ENCODE peak calls at places on chromosome 9, in ten cellular contexts. O is posterior vena cava; F is cardiac septum; A is COR-L47; U is stimulated activated CD8-positive, alpha-beta memory T cell treated with anti-CD3 and anti-CD28 coated beads, Interleukin-7, amount 100 ng/mL, for 1 hour; M is type B pancreatic cell; K is sigmoid colon; R is ovary; N is iris pigment epithelial cell; Q is IMR-90. D is an unnamed sample.

GRCh38 chr9:86714976-86715375 is 232.3 kb downstream of the GAS1 start:
- DNase-seq in R (no peak), F (no peak), A (no peak), O (no peak), M (no peak), Q (peak), K (no peak), U (no peak), N (peak), D (no peak)

GRCh38 chr9:124766815-124767554 is 4.1 kb downstream of the NR6A1 start:
- DNase-seq in K (no peak), N (no peak), A (no peak), F (no peak), R (no peak), M (no peak), Q (no peak), O (no peak), U (no peak), D (no peak)

GRCh38 chr9:6827370-6827949 is 69.7 kb downstream of the KDM4C start:
- DNase-seq in M (no peak), K (no peak), N (peak), F (no peak), A (peak), R (no peak), O (no peak), U (no peak), Q (peak), D (peak)

GRCh38 chr9:78386746-78387145 is 89.8 kb downstream of the PSAT1 start:
- DNase-seq in N (no peak), M (no peak), R (no peak), O (no peak), U (no peak), A (no peak), K (no peak), F (no peak), Q (peak), D (no peak)

GRCh38 chr9:78163834-78164233 is 72.0 kb upstream of the CEP78 start:
- DNase-seq in A (no peak), F (no peak), M (no peak), Q (no peak), U (no peak), R (no peak), K (no peak), O (no peak), N (no peak), D (no peak)

GRCh38 chr9:116416421-116416820 is 262.8 kb downstream of the PAPPA start:
- DNase-seq in U (no peak), M (no peak), A (no peak), K (no peak), F (no peak), Q (no peak), N (no peak), R (no peak), O (no peak), D (no peak)

GRCh38 chr9:136847065-136847826 is 2.0 kb upstream of the PHPT1 start:
- DNase-seq in K (no peak), F (no peak), N (peak), M (no peak), O (no peak), A (no peak), R (no peak), U (no peak), Q (peak), D (peak)

GRCh38 chr9:135093911-135094584 is 6.6 kb downstream of the OLFM1 start:
- DNase-seq in U (no peak), F (no peak), R (no peak), Q (no peak), K (no peak), M (no peak), N (no peak), A (no peak), O (no peak), D (no peak)

GRCh38 chr9:17349816-17350215 is 215.0 kb downstream of the CNTLN start:
- DNase-seq in N (peak), O (no peak), F (no peak), R (no peak), M (no peak), A (no peak), Q (peak), K (no peak), U (no peak), D (no peak)

GRCh38 chr9:74373348-74373747 is 123.8 kb upstream of the RORB start:
- DNase-seq in O (no peak), N (no peak), K (no peak), A (no peak), F (no peak), Q (no peak), M (no peak), R (no peak), U (no peak), D (no peak)

GRCh38 chr9:123338710-123339665 is 17.0 kb upstream of the CRB2 start:
- DNase-seq in O (no peak), M (no peak), Q (no peak), N (peak), U (peak), A (no peak), K (no peak), R (no peak), F (no peak), D (no peak)

GRCh38 chr9:76699966-76700365 is 64.3 kb upstream of the PCA3 start:
- DNase-seq in K (no peak), F (no peak), U (no peak), O (no peak), R (no peak), N (peak), A (no peak), M (no peak), Q (peak), D (no peak)

GRCh38 chr9:75604661-75605060 is 285.8 kb upstream of the PCSK5 start:
- DNase-seq in U (no peak), A (no peak), F (no peak), K (no peak), Q (no peak), N (no peak), R (no peak), M (no peak), O (no peak), D (no peak)

GRCh38 chr9:106019017-106019692 is 324.8 kb downstream of the TMEM38B start:
- DNase-seq in A (no peak), M (no peak), K (no peak), N (no peak), F (no peak), O (no peak), Q (no peak), U (no peak), R (no peak), D (no peak)

GRCh38 chr9:21137020-21137419 is 4.6 kb downstream of the IFNW1 start:
- DNase-seq in F (no peak), R (no peak), M (no peak), K (no peak), N (no peak), U (no peak), Q (no peak), A (no peak), O (no peak), D (no peak)

GRCh38 chr9:136791466-136792276 is 527 bp downstream of the TMEM141 start:
- DNase-seq in O (peak), N (no peak), U (peak), R (peak), F (no peak), A (peak), K (no peak), M (peak), Q (no peak), D (peak)

GRCh38 chr9:35406183-35406959 is 83.5 kb upstream of the RUSC2 start:
- DNase-seq in F (no peak), K (no peak), R (peak), Q (no peak), U (peak), M (no peak), O (no peak), N (peak), A (no peak), D (peak)

GRCh38 chr9:107274953-107275422 is 8.1 kb upstream of the RAD23B start:
- DNase-seq in F (no peak), Q (peak), N (peak), M (no peak), A (no peak), R (no peak), K (no peak), U (no peak), O (no peak), D (no peak)

GRCh38 chr9:37920471-37921167 is 16.7 kb upstream of the SLC25A51 start:
- DNase-seq in R (no peak), K (peak), A (no peak), U (no peak), F (peak), Q (no peak), M (no peak), O (peak), N (no peak), D (no peak)

GRCh38 chr9:121658166-121658565 is 6.7 kb downstream of the DAB2IP start:
- DNase-seq in K (no peak), O (peak), F (no peak), Q (no peak), R (no peak), M (no peak), A (no peak), N (no peak), U (no peak), D (peak)

D was measured in retina.